ENCODE peak calls at places on chromosomes 4 and X, in four cellular contexts. O is GM13976; I is activated CD4-positive, alpha-beta T cell treated with anti-CD3 and anti-CD28 coated beads for 24 hours; N is nucleus accumbens. Q is an unnamed sample.

GRCh38 chrX:153944140-153944799 is at the start of gene RENBP:
- DNase-seq in O (no peak), I (no peak), N (no peak), Q (no peak)

GRCh38 chr4:5908836-5909235 is 15.9 kb upstream of the CRMP1 start:
- DNase-seq in O (no peak), I (no peak), N (no peak), Q (no peak)

GRCh38 chr4:15868065-15868464 is 70.5 kb downstream of the FGFBP1 start:
- DNase-seq in O (no peak), I (no peak), N (no peak), Q (no peak)

GRCh38 chrX:48648299-48648698 is 35.3 kb upstream of the WAS start:
- DNase-seq in O (peak; percentile 32), I (no peak), N (peak; percentile 2), Q (peak; percentile 23)

GRCh38 chr4:166816901-166817300 is 417.4 kb downstream of the SPOCK3 start:
- DNase-seq in O (no peak), I (no peak), N (no peak), Q (no peak)

GRCh38 chrX:6074532-6074931 is 154.1 kb downstream of the NLGN4X start:
- DNase-seq in O (no peak), I (no peak), N (no peak), Q (no peak)

GRCh38 chr4:80027611-80028010 is 45.4 kb downstream of the ANTXR2 start:
- DNase-seq in O (no peak), I (no peak), N (no peak), Q (no peak)

GRCh38 chr4:10750714-10751113 is 66.1 kb upstream of the CLNK start:
- DNase-seq in O (no peak), I (no peak), N (no peak), Q (no peak)

GRCh38 chrX:145464650-145465049 is 217.3 kb downstream of the SPANXN1 start:
- DNase-seq in O (no peak), I (no peak), N (no peak), Q (no peak)

GRCh38 chr4:89101256-89102161 is 9.8 kb upstream of the TIGD2 start:
- DNase-seq in O (peak; percentile 58), I (no peak), N (no peak), Q (no peak)

GRCh38 chr4:6771229-6771671 is 11.3 kb upstream of the KIAA0232 start:
- DNase-seq in O (no peak), I (no peak), N (no peak), Q (no peak)

GRCh38 chrX:108034725-108035124 is 10.1 kb upstream of the VSIG1 start:
- DNase-seq in O (no peak), I (no peak), N (no peak), Q (no peak)

GRCh38 chrX:17788439-17788838 is 51.1 kb downstream of the SCML1 start:
- DNase-seq in O (peak; percentile 68), I (no peak), N (no peak), Q (peak; percentile 9)

GRCh38 chr4:139144161-139144859 is 32.7 kb downstream of the ELF2 start:
- DNase-seq in O (no peak), I (no peak), N (no peak), Q (no peak)

Q was measured in T-helper 1 cell.